ENCODE peak calls at places on chromosomes 3 and 15, in ten cellular contexts. I is Calu3; O is ELF-1; K is activated T-helper 1 cell treated with anti-CD3 and anti-CD28 coated beads, Interleukin-2, amount 50 U/mL, for 16 hours; W is PC-3; N is activated naive CD8-positive, alpha-beta T cell treated with anti-CD3 and anti-CD28 coated beads, Interleukin-2, amount 50 U/mL, for 24 hours; M is LoVo; S is fibroblast of pulmonary artery; F is transverse colon; Z is head of caudate nucleus. J is an unnamed sample.

GRCh38 chr3:79367066-79367465 is 400.7 kb downstream of the ROBO1 start:
- DNase-seq in K (no peak), O (no peak), W (peak), I (no peak), N (no peak), S (peak), M (no peak), F (no peak), Z (no peak), J (no peak)

GRCh38 chr3:13559751-13560540 is 11.0 kb downstream of the FBLN2 start:
- DNase-seq in N (no peak), K (no peak), M (no peak), O (no peak), Z (no peak), S (peak), F (no peak), W (no peak), I (no peak), J (no peak)

GRCh38 chr15:35271371-35272043 is 186.4 kb upstream of the NANOGP8 start:
- DNase-seq in F (no peak), S (peak), Z (no peak), M (no peak), I (no peak), W (peak), O (no peak), K (no peak), N (no peak), J (no peak)

GRCh38 chr15:41971893-41972340 is 440 bp downstream of the EHD4 start:
- DNase-seq in M (no peak), Z (no peak), O (no peak), W (no peak), S (no peak), N (no peak), F (no peak), K (no peak), I (peak), J (no peak)

GRCh38 chr3:134449277-134449676 is 36.5 kb downstream of the ANAPC13 start:
- DNase-seq in O (peak), S (peak), F (peak), M (no peak), K (no peak), W (peak), Z (peak), I (peak), N (no peak), J (peak)

GRCh38 chr3:66609660-66610547 is 109.1 kb upstream of the LRIG1 start:
- DNase-seq in F (no peak), W (no peak), I (peak), S (peak), M (no peak), K (no peak), O (peak), N (no peak), Z (no peak), J (peak)

GRCh38 chr15:72846027-72846426 is 62.5 kb upstream of the ADPGK start:
- DNase-seq in F (no peak), N (no peak), Z (no peak), K (no peak), I (no peak), W (no peak), S (no peak), M (no peak), O (no peak), J (no peak)

GRCh38 chr3:54909236-54909635 is 18.6 kb downstream of the LRTM1 start:
- DNase-seq in F (no peak), Z (no peak), M (no peak), O (no peak), K (no peak), I (no peak), S (no peak), N (no peak), W (no peak), J (no peak)

GRCh38 chr3:61943975-61944374 is 382.6 kb downstream of the PTPRG start:
- DNase-seq in Z (no peak), M (no peak), K (no peak), S (no peak), W (no peak), O (no peak), I (no peak), N (no peak), F (no peak), J (no peak)

GRCh38 chr3:46566040-46566631 is at the start of gene LRRC2:
- DNase-seq in F (peak), N (no peak), W (peak), M (no peak), O (peak), S (peak), Z (no peak), I (no peak), K (peak), J (no peak)

GRCh38 chr3:178310833-178311380 is 225.3 kb upstream of the KCNMB2 start:
- DNase-seq in W (no peak), F (no peak), K (no peak), M (no peak), O (no peak), Z (no peak), I (no peak), N (no peak), S (no peak), J (no peak)

GRCh38 chr15:85691350-85692240 is 103.1 kb downstream of the KLHL25 start:
- DNase-seq in I (no peak), S (no peak), W (no peak), Z (no peak), N (peak), F (peak), O (no peak), M (no peak), K (no peak), J (no peak)

GRCh38 chr15:81229596-81229995 is 32.9 kb downstream of the IL16 start:
- DNase-seq in F (no peak), I (no peak), Z (no peak), W (no peak), S (no peak), K (no peak), M (no peak), O (no peak), N (no peak), J (no peak)

GRCh38 chr15:42665827-42666226 is 71.1 kb downstream of the CDAN1 start:
- DNase-seq in M (no peak), N (no peak), F (no peak), Z (no peak), I (no peak), O (peak), K (no peak), W (no peak), S (no peak), J (no peak)

GRCh38 chr3:117910820-117911524 is 1123.7 kb downstream of the IGSF11 start:
- DNase-seq in S (no peak), I (no peak), O (no peak), Z (no peak), K (no peak), N (no peak), M (no peak), W (no peak), F (no peak), J (no peak)

GRCh38 chr3:157134620-157135191 is 25.2 kb downstream of the CCNL1 start:
- DNase-seq in K (no peak), M (peak), S (no peak), Z (no peak), I (no peak), F (no peak), N (no peak), O (no peak), W (peak), J (no peak)

GRCh38 chr3:25033407-25034029 is 394.5 kb upstream of the RARB start:
- DNase-seq in O (peak), S (peak), W (peak), N (peak), K (no peak), M (peak), I (peak), F (peak), Z (peak), J (peak)

GRCh38 chr3:124272611-124273151 is 280.8 kb upstream of the ROPN1 start:
- DNase-seq in W (peak), I (no peak), F (no peak), O (no peak), M (no peak), N (no peak), Z (no peak), K (no peak), S (peak), J (no peak)

GRCh38 chr3:20185364-20185732 is 658 bp downstream of the SGO1 start:
- DNase-seq in W (peak), S (peak), K (no peak), I (peak), M (peak), F (no peak), Z (no peak), O (peak), N (peak), J (no peak)

GRCh38 chr3:120022729-120023128 is 71.5 kb downstream of the GSK3B start:
- DNase-seq in K (no peak), F (no peak), M (no peak), N (no peak), Z (no peak), O (no peak), W (no peak), I (no peak), S (peak), J (no peak)

GRCh38 chr3:109923431-109923830 is 586.1 kb upstream of the DPPA4 start:
- DNase-seq in N (no peak), M (no peak), I (no peak), F (no peak), Z (no peak), O (no peak), S (no peak), W (no peak), K (no peak), J (no peak)

GRCh38 chr15:39454189-39454986 is 126.5 kb upstream of the THBS1 start:
- DNase-seq in O (no peak), I (no peak), M (no peak), K (no peak), Z (no peak), W (no peak), F (no peak), N (no peak), S (peak), J (no peak)

GRCh38 chr3:122101646-122102045 is 46.5 kb downstream of the CD86 start:
- DNase-seq in F (no peak), S (peak), N (no peak), W (peak), I (peak), Z (no peak), M (peak), K (no peak), O (peak), J (no peak)

GRCh38 chr15:67723294-67724024 is 101.8 kb upstream of the SKOR1 start:
- DNase-seq in O (no peak), S (no peak), K (no peak), W (no peak), Z (no peak), M (no peak), N (no peak), I (no peak), F (no peak), J (no peak)

GRCh38 chr15:25169318-25169717 is 214.5 kb downstream of the SNRPN start:
- DNase-seq in I (no peak), Z (no peak), S (no peak), F (no peak), O (no peak), W (no peak), K (peak), N (no peak), M (no peak), J (no peak)

GRCh38 chr3:127768346-127769008 is 53.8 kb downstream of the MGLL start:
- DNase-seq in F (no peak), Z (no peak), N (no peak), S (peak), M (peak), O (no peak), W (peak), K (no peak), I (peak), J (no peak)

GRCh38 chr3:15875016-15875689 is 77.4 kb upstream of the ANKRD28 start:
- DNase-seq in S (peak), I (no peak), W (peak), O (no peak), N (no peak), M (no peak), K (no peak), Z (no peak), F (no peak), J (no peak)

GRCh38 chr15:81419304-81419943 is 45.4 kb upstream of the TMC3 start:
- DNase-seq in F (no peak), S (peak), M (no peak), W (peak), O (peak), Z (no peak), K (no peak), N (no peak), I (no peak), J (no peak)

GRCh38 chr3:8988791-8989558 is 25.7 kb upstream of the RAD18 start:
- DNase-seq in N (no peak), Z (no peak), W (no peak), F (no peak), O (peak), I (no peak), M (no peak), S (no peak), K (no peak), J (no peak)

GRCh38 chr3:50617096-50617791 is at the start of gene MAPKAPK3:
- DNase-seq in M (no peak), N (peak), W (peak), K (no peak), S (no peak), O (peak), Z (peak), F (peak), I (peak), J (no peak)

J was measured in substantia nigra.